ENCODE peak calls at places on chromosomes 13 and 19, in five cellular contexts. A, J, W, Z and Y are unnamed samples.

GRCh38 chr19:43841990-43842389 is 14.9 kb downstream of the ZNF283 start:
- DNase-seq in A (no peak), J (no peak), W (no peak), Z (no peak), Y (no peak)

GRCh38 chr13:30334663-30335386 is 27.5 kb upstream of the KATNAL1 start:
- DNase-seq in A (no peak), J (no peak), W (peak), Z (peak), Y (no peak)

GRCh38 chr13:112822851-112823250 is 133.0 kb downstream of the ATP11A start:
- DNase-seq in A (no peak), J (no peak), W (no peak), Z (no peak), Y (no peak)

GRCh38 chr13:100138859-100139491 is 50.1 kb downstream of the PCCA start:
- DNase-seq in A (peak), J (no peak), W (no peak), Z (no peak), Y (no peak)

GRCh38 chr13:33740134-33740538 is 77.8 kb upstream of the RFC3 start:
- DNase-seq in A (peak), J (no peak), W (no peak), Z (no peak), Y (no peak)

GRCh38 chr13:43838909-43839308 is 40.6 kb downstream of the CCDC122 start:
- DNase-seq in A (peak), J (no peak), W (no peak), Z (no peak), Y (no peak)

GRCh38 chr19:46520616-46521015 is 24.9 kb upstream of the PNMA8B start:
- DNase-seq in A (no peak), J (no peak), W (no peak), Z (no peak), Y (no peak)

GRCh38 chr13:37811441-37811840 is 58.1 kb downstream of the TRPC4 start:
- DNase-seq in A (peak), J (no peak), W (no peak), Z (no peak), Y (no peak)

GRCh38 chr13:114079601-114080536 is 52.6 kb downstream of the RASA3 start:
- DNase-seq in A (no peak), J (no peak), W (no peak), Z (no peak), Y (no peak)

GRCh38 chr19:35657904-35658700 is 8.2 kb upstream of the UPK1A start:
- DNase-seq in A (peak), J (no peak), W (peak), Z (no peak), Y (no peak)

GRCh38 chr19:21699197-21699596 is 68.2 kb downstream of the ZNF100 start:
- DNase-seq in A (no peak), J (no peak), W (no peak), Z (no peak), Y (no peak)

GRCh38 chr19:6811906-6812305 is 39.4 kb downstream of the VAV1 start:
- DNase-seq in A (peak), J (no peak), W (peak), Z (peak), Y (no peak)

GRCh38 chr19:40633207-40633606 is 32.0 kb downstream of the LTBP4 start:
- DNase-seq in A (peak), J (no peak), W (no peak), Z (no peak), Y (no peak)

GRCh38 chr19:48258350-48258749 is 2.6 kb upstream of the CARD8 start:
- DNase-seq in A (peak), J (no peak), W (no peak), Z (no peak), Y (no peak)

GRCh38 chr13:111323549-111323948 is 3.1 kb downstream of the TEX29 start:
- DNase-seq in A (no peak), J (no peak), W (no peak), Z (no peak), Y (no peak)

GRCh38 chr13:79525458-79525857 is 44.5 kb downstream of the NDFIP2 start:
- DNase-seq in A (peak), J (no peak), W (no peak), Z (peak), Y (no peak)

GRCh38 chr19:46753420-46754155 is 7.3 kb upstream of the STRN4 start:
- DNase-seq in A (no peak), J (peak), W (peak), Z (peak), Y (no peak)

GRCh38 chr19:10293637-10294367 is 4.0 kb downstream of the ICAM5 start:
- DNase-seq in A (no peak), J (no peak), W (no peak), Z (no peak), Y (no peak)

GRCh38 chr13:63048648-63049047 is 1633.0 kb upstream of the PCDH20 start:
- DNase-seq in A (no peak), J (no peak), W (no peak), Z (peak), Y (no peak)

GRCh38 chr13:75637101-75637774 is 1.1 kb downstream of the LMO7 start:
- DNase-seq in A (no peak), J (no peak), W (no peak), Z (no peak), Y (no peak)

GRCh38 chr13:107574517-107575215 is 640.7 kb downstream of the LIG4 start:
- DNase-seq in A (peak), J (no peak), W (no peak), Z (no peak), Y (no peak)

GRCh38 chr13:98202026-98202425 is 25.0 kb upstream of the RNF113B start:
- DNase-seq in A (no peak), J (no peak), W (peak), Z (no peak), Y (no peak)

GRCh38 chr13:33957497-33957905 is 139.6 kb downstream of the RFC3 start:
- DNase-seq in A (no peak), J (no peak), W (no peak), Z (no peak), Y (no peak)

GRCh38 chr13:59906413-59907027 is 257.2 kb downstream of the DIAPH3 start:
- DNase-seq in A (peak), J (no peak), W (peak), Z (peak), Y (no peak)

GRCh38 chr19:51019544-51019925 is at the start of gene KLK10:
- DNase-seq in A (no peak), J (no peak), W (no peak), Z (no peak), Y (no peak)

GRCh38 chr19:799076-799881 is 2.0 kb downstream of the PTBP1 start:
- DNase-seq in A (peak), J (no peak), W (no peak), Z (no peak), Y (no peak)

GRCh38 chr19:13748169-13748884 is 16.0 kb upstream of the MRI1 start:
- DNase-seq in A (peak), J (no peak), W (no peak), Z (no peak), Y (no peak)

GRCh38 chr13:45333973-45334922 is 6.7 kb downstream of the TPT1 start:
- DNase-seq in A (peak), J (peak), W (no peak), Z (no peak), Y (no peak)

GRCh38 chr13:29991343-29991742 is 140.9 kb upstream of the UBL3 start:
- DNase-seq in A (peak), J (no peak), W (no peak), Z (no peak), Y (no peak)

GRCh38 chr13:111219306-111219705 is 101.1 kb upstream of the TEX29 start:
- DNase-seq in A (peak), J (no peak), W (no peak), Z (no peak), Y (peak)

GRCh38 chr19:47848871-47849473 is 10.1 kb upstream of the TPRX2 start:
- DNase-seq in A (no peak), J (no peak), W (peak), Z (peak), Y (no peak)

GRCh38 chr19:11982526-11982925 is 17.7 kb downstream of the ZNF763 start:
- DNase-seq in A (no peak), J (no peak), W (no peak), Z (no peak), Y (no peak)

GRCh38 chr19:47573076-47574026 is at the start of gene ZNF541:
- DNase-seq in A (peak), J (peak), W (peak), Z (no peak), Y (no peak)

GRCh38 chr19:41264581-41265375 is 606 bp downstream of the HNRNPUL1 start:
- DNase-seq in A (peak), J (peak), W (peak), Z (no peak), Y (no peak)

GRCh38 chr19:19468424-19469050 is 46.8 kb downstream of the TSSK6 start:
- DNase-seq in A (no peak), J (no peak), W (no peak), Z (no peak), Y (no peak)

GRCh38 chr19:49983645-49984229 is 22.8 kb upstream of the SIGLEC11 start:
- DNase-seq in A (peak), J (peak), W (peak), Z (peak), Y (no peak)

GRCh38 chr19:15780595-15781418 is 6.7 kb upstream of the OR10H5 start:
- DNase-seq in A (no peak), J (no peak), W (no peak), Z (no peak), Y (no peak)